ENCODE peak calls at places on chromosomes 6 and 20, in eight cellular contexts. C is NCI-H1436; V is Right ventricle myocardium superior; S is activated CD4-positive, alpha-beta T cell treated with anti-CD3 and anti-CD28 coated beads for 24 hours; E is HEK293T; I is brain microvascular endothelial cell; D is fibroblast of the aortic adventitia; K is WTC11. Q is an unnamed sample.

GRCh38 chr6:41704028-41704427 is 31.4 kb downstream of the TFEB start:
- DNase-seq in S (no peak), C (no peak), I (no peak), V (peak), K (no peak), E (no peak), D (no peak), Q (no peak)

GRCh38 chr6:90286884-90287488 is 9.7 kb downstream of the BACH2 start:
- DNase-seq in D (peak), I (peak), V (no peak), E (peak), K (peak), S (peak), C (no peak), Q (no peak)

GRCh38 chr6:112851141-112851540 is 504.0 kb downstream of the RFPL4B start:
- DNase-seq in K (no peak), D (no peak), E (no peak), V (no peak), C (no peak), S (no peak), I (no peak), Q (no peak)

GRCh38 chr6:105835373-105835772 is 250.8 kb upstream of the PRDM1 start:
- DNase-seq in I (peak), K (peak), S (no peak), C (peak), E (peak), V (no peak), D (peak), Q (no peak)

GRCh38 chr6:35485402-35485877 is 11.4 kb downstream of the TEAD3 start:
- DNase-seq in S (no peak), D (peak), V (peak), C (no peak), E (no peak), K (peak), I (no peak), Q (no peak)

GRCh38 chr20:62437985-62438384 is 10.6 kb upstream of the RBBP8NL start:
- DNase-seq in S (no peak), K (peak), C (no peak), I (no peak), D (no peak), E (no peak), V (no peak), Q (no peak)

GRCh38 chr20:50534567-50534966 is 24.4 kb downstream of the PTPN1 start:
- DNase-seq in K (no peak), E (no peak), S (no peak), D (peak), C (no peak), V (no peak), I (peak), Q (no peak)

GRCh38 chr20:61520761-61521460 is 268.9 kb downstream of the CDH4 start:
- DNase-seq in E (no peak), I (peak), D (peak), C (no peak), S (no peak), V (no peak), K (no peak), Q (no peak)

GRCh38 chr6:68639826-68640505 is 4.9 kb downstream of the ADGRB3 start:
- DNase-seq in K (no peak), E (no peak), V (no peak), S (no peak), C (no peak), I (no peak), D (no peak), Q (no peak)

GRCh38 chr6:169971171-169971861 is 219.9 kb downstream of the ERMARD start:
- DNase-seq in C (no peak), K (no peak), E (no peak), I (no peak), D (no peak), S (no peak), V (no peak), Q (no peak)

GRCh38 chr6:83047065-83047754 is 18.4 kb downstream of the UBE3D start:
- DNase-seq in K (peak), C (no peak), I (no peak), V (no peak), S (no peak), E (no peak), D (no peak), Q (peak)

GRCh38 chr6:157107915-157108651 is 215.2 kb downstream of the TMEM242 start:
- DNase-seq in I (peak), V (no peak), C (peak), E (peak), K (no peak), D (peak), S (no peak), Q (no peak)